ENCODE peak calls at places on chromosomes 11 and 22, in seven cellular contexts. I is endothelial cell; F is activated CD4-positive, alpha-beta T cell treated with anti-CD3 and anti-CD28 coated beads, Interleukin-2, amount 50 U/mL, for 24 hours; M is GM18507; P is RCC 7860; N is stimulated activated CD8-positive, alpha-beta memory T cell treated with anti-CD3 and anti-CD28 coated beads, Interleukin-15, amount 100 ng/mL, for 1 hour; T is CD4-positive, CD25-positive, alpha-beta regulatory T cell. A is an unnamed sample.

GRCh38 chr11:64028398-64029115 is 7.2 kb upstream of the FLRT1 start:
- DNase-seq in P (no peak), F (no peak), N (no peak), M (no peak), T (no peak), I (peak; percentile 65), A (no peak)

GRCh38 chr22:40009231-40009769 is 14.5 kb downstream of the FAM83F start:
- DNase-seq in T (no peak), P (peak; percentile 71), N (no peak), I (no peak), M (no peak), F (no peak), A (no peak)

GRCh38 chr11:33667819-33668467 is 32.7 kb downstream of the C11orf91 start:
- DNase-seq in N (no peak), M (no peak), F (no peak), I (no peak), P (no peak), T (no peak), A (no peak)

GRCh38 chr22:19036523-19037273 is 85.5 kb downstream of the DGCR2 start:
- DNase-seq in F (no peak), T (no peak), I (no peak), P (no peak), N (no peak), M (no peak), A (no peak)

GRCh38 chr11:86551286-86551685 is 121.1 kb downstream of the ME3 start:
- DNase-seq in F (no peak), P (peak; percentile 88), I (no peak), T (no peak), N (no peak), M (no peak), A (peak; percentile 72)

GRCh38 chr11:12235945-12236743 is 125.8 kb downstream of the MICAL2 start:
- DNase-seq in F (peak; percentile 36), I (no peak), M (peak; percentile 15), P (peak; percentile 87), T (peak; percentile 83), N (no peak), A (peak; percentile 17)

GRCh38 chr22:44311855-44312170 is 938 bp downstream of the SHISAL1 start:
- DNase-seq in N (no peak), M (no peak), T (no peak), I (no peak), F (no peak), P (peak; percentile 63), A (no peak)

GRCh38 chr22:43852605-43853327 is 9.5 kb downstream of the SULT4A1 start:
- DNase-seq in I (peak; percentile 34), T (no peak), N (no peak), F (no peak), M (no peak), P (no peak), A (no peak)

GRCh38 chr11:120977470-120977869 is 46.4 kb upstream of the TBCEL start:
- DNase-seq in I (no peak), M (no peak), P (no peak), T (no peak), F (no peak), N (no peak), A (no peak)

GRCh38 chr11:58507355-58507754 is 550 bp downstream of the OR5B21 start:
- DNase-seq in T (no peak), N (no peak), P (no peak), M (no peak), F (no peak), I (no peak), A (no peak)

GRCh38 chr22:19292262-19293230 is 1.0 kb upstream of the CLTCL1 start:
- DNase-seq in T (no peak), N (no peak), F (no peak), I (no peak), P (no peak), M (no peak), A (no peak)

GRCh38 chr11:2137202-2138071 is 1.8 kb downstream of the IGF2 start:
- DNase-seq in I (no peak), P (no peak), N (no peak), T (no peak), F (no peak), M (no peak), A (peak; percentile 28)

GRCh38 chr22:46551996-46552395 is 14.6 kb upstream of the CELSR1 start:
- DNase-seq in P (no peak), T (no peak), M (no peak), I (no peak), F (no peak), N (no peak), A (no peak)

GRCh38 chr22:22195265-22196017 is 49.1 kb upstream of the VPREB1 start:
- DNase-seq in F (peak; percentile 80), T (peak; percentile 78), M (peak; percentile 57), N (peak; percentile 77), P (peak; percentile 49), I (peak; percentile 80), A (peak; percentile 9)

GRCh38 chr11:42054351-42054750 is 594.9 kb upstream of the LRRC4C start:
- DNase-seq in P (no peak), I (no peak), T (no peak), N (no peak), M (no peak), F (no peak), A (no peak)

A was measured in amniotic stem cell.